ENCODE peak calls at places on chromosomes 5 and 9, in five cellular contexts. R is astrocyte, E is BE2C, V is bronchial epithelial cell, D is GM23338. L is an unnamed sample. For H3K27me3 and H3K36me3, the result is how much of the 10 kb centered on the place peaks cover.

GRCh38 chr9:4936277-4936676 is 48.8 kb upstream of the JAK2 start:
- DNase-seq in R (no peak), E (no peak), V (no peak), D (no peak), L (no peak)

GRCh38 chr9:113958556-113958955 is 82.4 kb downstream of the ZNF618 start:
- DNase-seq in R (no peak), E (no peak), V (no peak), D (no peak), L (no peak)

GRCh38 chr9:136578915-136579637 is 33.2 kb upstream of the NOTCH1 start:
- DNase-seq in R (no peak), E (no peak), V (no peak), D (no peak), L (no peak)

GRCh38 chr9:134053401-134053871 is 14.4 kb downstream of the BRD3 start:
- DNase-seq in R (no peak), E (peak), V (no peak), D (no peak), L (no peak)

GRCh38 chr5:34589832-34590231 is 66.3 kb upstream of the RAI14 start:
- DNase-seq in R (no peak), E (no peak), V (no peak), D (no peak), L (no peak)

GRCh38 chr9:19875291-19875910 is 86.6 kb upstream of the SLC24A2 start:
- DNase-seq in R (no peak), E (no peak), V (no peak), D (no peak), L (peak)

GRCh38 chr9:136286359-136286986 is 17.4 kb downstream of the CCDC187 start:
- DNase-seq in R (no peak), E (peak), V (no peak), D (no peak), L (no peak)

GRCh38 chr9:113579270-113580040 is 115.9 kb downstream of the RGS3 start:
- DNase-seq in R (no peak), E (no peak), V (no peak), D (no peak), L (peak)

GRCh38 chr5:81425569-81425968 is 31.6 kb upstream of the ACOT12 start:
- DNase-seq in R (peak), E (no peak), V (peak), D (peak), L (no peak)

GRCh38 chr9:95626885-95627558 is 110.3 kb upstream of the PTCH1 start:
- DNase-seq in R (no peak), E (no peak), V (no peak), D (no peak), L (no peak)

GRCh38 chr5:65961644-65962043 is 35.3 kb downstream of the ERBIN start:
- DNase-seq in R (peak), E (no peak), V (peak), D (no peak), L (peak)

GRCh38 chr5:102453716-102454115 is 45.1 kb downstream of the SLCO6A1 start:
- DNase-seq in R (no peak), E (no peak), V (no peak), D (no peak), L (no peak)

GRCh38 chr5:160427607-160428006 is 6.0 kb downstream of the PTTG1 start:
- DNase-seq in R (no peak), E (no peak), V (no peak), D (no peak), L (no peak)

GRCh38 chr9:124473310-124473709 is 23.1 kb downstream of the ADGRD2 start:
- DNase-seq in R (no peak), E (no peak), V (no peak), D (no peak), L (no peak)

GRCh38 chr9:123401879-123402513 is 46.0 kb downstream of the CRB2 start:
- DNase-seq in R (peak), E (peak), V (peak), D (peak), L (peak)

GRCh38 chr5:101143526-101143925 is 240.4 kb upstream of the ST8SIA4 start:
- DNase-seq in R (no peak), E (no peak), V (no peak), D (peak), L (no peak)

GRCh38 chr5:112735702-112736101 is 2.0 kb upstream of the APC start:
- DNase-seq in R (peak), E (no peak), V (peak), D (no peak), L (no peak)

GRCh38 chr5:95284512-95285405 is at the start of gene MCTP1:
- DNase-seq in R (peak), E (peak), V (no peak), D (peak), L (no peak)

GRCh38 chr9:108468364-108468763 is 387.4 kb downstream of the ACTL7B start:
- DNase-seq in R (no peak), E (peak), V (peak), D (peak), L (peak)

GRCh38 chr9:31168161-31168560 is 1216.3 kb upstream of the ACO1 start:
- DNase-seq in R (no peak), E (no peak), V (peak), D (no peak), L (no peak)

GRCh38 chr5:7518947-7519560 is 123.1 kb downstream of the ADCY2 start:
- DNase-seq in R (no peak), E (no peak), V (no peak), D (peak), L (no peak)

GRCh38 chr5:7517006-7517405 is 121.1 kb downstream of the ADCY2 start:
- DNase-seq in R (no peak), E (no peak), V (no peak), D (no peak), L (no peak)

DNA sequence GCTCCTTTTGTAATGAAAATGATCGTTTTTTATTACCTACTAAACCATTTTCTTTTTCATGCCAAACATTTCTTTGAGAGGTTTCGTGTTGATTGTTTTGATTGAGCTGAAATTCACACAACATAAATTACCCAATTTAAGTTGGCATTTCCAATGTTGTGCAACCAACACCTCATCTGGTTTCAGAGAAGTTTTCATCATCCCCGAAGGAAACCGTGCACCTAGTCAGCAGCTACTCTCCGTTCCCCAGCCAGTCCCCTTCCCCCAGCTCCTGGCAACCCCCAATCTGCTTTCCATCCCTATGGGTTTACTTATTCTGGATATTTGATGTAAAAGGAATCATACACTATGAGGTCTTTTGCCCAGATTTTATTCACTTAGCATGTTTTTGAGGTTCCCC is 123.6 kb downstream of the ADCY2 start:
- DNase-seq in R (no peak), E (no peak), V (no peak), D (no peak), L (no peak)
- TF ChIP-seq CTCF in R (no peak), E (no peak), V (no peak), D (no peak), L (no peak)

GRCh38 chr5:148574167-148574566 is 80.2 kb downstream of the HTR4 start:
- DNase-seq in R (no peak), E (no peak), V (no peak), D (no peak), L (no peak)
- H3K27me3 ChIP-seq in R (under half), E (under half), V (under half), D (under half), L (under half)

GRCh38 chr5:143386725-143387124 is 16.8 kb downstream of the NR3C1 start:
- DNase-seq in R (peak), E (no peak), V (no peak), D (no peak), L (peak)

GRCh38 chr5:143384865-143385657 is 18.4 kb downstream of the NR3C1 start:
- DNase-seq in R (no peak), E (no peak), V (no peak), D (no peak), L (no peak)

GRCh38 chr5:143383988-143384387 is 19.5 kb downstream of the NR3C1 start:
- DNase-seq in R (no peak), E (no peak), V (no peak), D (no peak), L (no peak)
- H3K36me3 ChIP-seq in R (under half), E (under half), V (under half), D (under half), L (under half)

GRCh38 chr9:12884736-12885395 is 110.0 kb downstream of the LURAP1L start:
- DNase-seq in R (peak), E (no peak), V (peak), D (peak), L (peak)
- TF ChIP-seq CTCF in R (peak), E (peak), V (peak), D (peak), L (peak)

GRCh38 chr5:76074487-76074886 is 8.7 kb upstream of the SV2C start:
- DNase-seq in R (no peak), E (no peak), V (no peak), D (peak), L (no peak)
- H3K27me3 ChIP-seq in R (under half), E (under half), V (under half), D (under half), L (under half)

GRCh38 chr5:36217591-36217990 is 24.1 kb downstream of the NADK2 start:
- DNase-seq in R (no peak), E (no peak), V (no peak), D (no peak), L (no peak)
- H3K36me3 ChIP-seq in R (under half), E (under half), V (under half), D (under half), L (under half)

GRCh38 chr5:138458856-138459255 is 6.4 kb upstream of the EGR1 start:
- DNase-seq in R (no peak), E (no peak), V (no peak), D (no peak), L (no peak)

GRCh38 chr5:138458353-138458752 is 6.9 kb upstream of the EGR1 start:
- DNase-seq in R (no peak), E (no peak), V (no peak), D (no peak), L (no peak)

GRCh38 chr5:138459311-138459710 is 6.0 kb upstream of the EGR1 start:
- DNase-seq in R (no peak), E (no peak), V (no peak), D (no peak), L (no peak)

GRCh38 chr5:138455191-138455930 is 9.9 kb upstream of the EGR1 start:
- DNase-seq in R (no peak), E (no peak), V (no peak), D (no peak), L (no peak)

DNA sequence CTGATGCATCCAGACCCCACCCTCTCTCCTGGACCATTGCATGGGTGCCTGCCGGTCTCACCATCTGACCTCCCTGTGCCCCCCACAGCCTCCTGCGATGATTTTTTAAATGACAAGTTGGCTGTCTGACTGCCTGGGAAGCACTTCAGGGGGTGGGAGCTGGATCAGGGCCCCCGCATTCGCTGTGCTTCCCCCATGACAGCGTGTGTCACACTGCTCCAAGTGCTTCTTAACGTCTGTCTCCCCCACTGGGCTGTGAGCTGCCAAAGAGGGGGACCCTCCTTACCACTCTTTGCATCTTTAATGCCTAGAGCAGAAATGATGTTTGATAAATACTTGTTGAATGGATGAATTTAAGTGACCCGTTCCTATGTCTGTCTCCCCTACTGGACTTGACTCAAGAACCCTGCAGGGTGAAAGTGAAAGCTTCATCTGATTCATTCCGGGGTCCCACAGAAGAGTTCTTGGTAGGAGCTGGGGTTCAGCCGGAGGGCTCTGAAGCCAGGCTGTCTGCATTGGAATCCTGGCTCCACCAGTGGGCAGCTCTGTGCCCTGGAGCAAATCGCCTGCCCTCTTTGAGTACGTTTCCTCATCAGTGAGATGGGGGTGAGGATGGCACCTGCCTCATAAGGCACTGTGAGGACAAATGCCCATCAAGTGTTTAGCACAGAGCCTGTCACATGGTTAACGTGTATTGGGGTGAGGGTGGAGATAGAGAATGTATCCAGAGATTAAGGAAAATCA is 7.6 kb upstream of the EGR1 start:
- DNase-seq in R (no peak), E (no peak), V (no peak), D (no peak), L (no peak)
- TF ChIP-seq CTCF in R (no peak), E (peak), V (no peak), D (no peak), L (peak)

L was measured in brain microvascular endothelial cell.